ENCODE peak calls at places on chromosomes 6 and 20, in six cellular contexts. E is GM12891; B is naive thymus-derived CD8-positive, alpha-beta T cell; F is NCI-H510A; X is GM04504; I is T-cell. V is an unnamed sample.

GRCh38 chr20:11375368-11375767 is 542.3 kb upstream of the BTBD3 start:
- DNase-seq in E (no peak), B (no peak), F (no peak), X (no peak), I (no peak), V (no peak)

GRCh38 chr20:22846829-22847228 is 188.3 kb upstream of the SSTR4 start:
- DNase-seq in E (no peak), B (no peak), F (no peak), X (no peak), I (no peak), V (no peak)

GRCh38 chr6:141753180-141753579 is 379.5 kb upstream of the GJE1 start:
- DNase-seq in E (no peak), B (no peak), F (no peak), X (no peak), I (no peak), V (no peak)

GRCh38 chr20:49490689-49491088 is 8.2 kb upstream of the KCNB1 start:
- DNase-seq in E (no peak), B (no peak), F (no peak), X (no peak), I (no peak), V (no peak)

GRCh38 chr6:75735491-75736186 is 13.4 kb upstream of the MYO6 start:
- DNase-seq in E (no peak), B (no peak), F (no peak), X (no peak), I (no peak), V (no peak)

GRCh38 chr6:156779206-156780116 is 2.3 kb downstream of the ARID1B start:
- DNase-seq in E (no peak), B (peak), F (no peak), X (no peak), I (peak), V (peak)

GRCh38 chr20:1800777-1801176 is 94.4 kb upstream of the SIRPA start:
- DNase-seq in E (no peak), B (no peak), F (no peak), X (no peak), I (no peak), V (no peak)

GRCh38 chr6:108541843-108542795 is 18.6 kb upstream of the FOXO3 start:
- DNase-seq in E (peak), B (peak), F (peak), X (peak), I (peak), V (peak)

GRCh38 chr20:48131581-48131980 is 346.3 kb upstream of the SULF2 start:
- DNase-seq in E (no peak), B (no peak), F (no peak), X (no peak), I (no peak), V (no peak)

GRCh38 chr6:53113742-53114141 is 34.9 kb downstream of the GCM1 start:
- DNase-seq in E (no peak), B (no peak), F (no peak), X (no peak), I (no peak), V (no peak)

GRCh38 chr6:152952866-152953509 is 29.9 kb downstream of the FBXO5 start:
- DNase-seq in E (no peak), B (no peak), F (no peak), X (no peak), I (no peak), V (peak)

GRCh38 chr20:57378107-57378506 is 13.1 kb upstream of the RBM38 start:
- DNase-seq in E (no peak), B (no peak), F (no peak), X (no peak), I (no peak), V (no peak)

GRCh38 chr6:10518461-10519216 is 2.5 kb upstream of the GCNT2 start:
- DNase-seq in E (no peak), B (no peak), F (no peak), X (no peak), I (no peak), V (peak)

GRCh38 chr6:153538491-153538890 is 407.4 kb upstream of the RGS17 start:
- DNase-seq in E (no peak), B (no peak), F (no peak), X (no peak), I (no peak), V (no peak)

GRCh38 chr6:45387236-45387635 is 9.5 kb upstream of the SUPT3H start:
- DNase-seq in E (no peak), B (no peak), F (no peak), X (no peak), I (no peak), V (no peak)

GRCh38 chr6:56541736-56542366 is 100.8 kb downstream of the DST start:
- DNase-seq in E (no peak), B (no peak), F (no peak), X (no peak), I (no peak), V (peak)

GRCh38 chr6:49556429-49556837 is 6.0 kb downstream of the C6orf141 start:
- DNase-seq in E (no peak), B (no peak), F (peak), X (peak), I (no peak), V (peak)

GRCh38 chr6:16338577-16339262 is 100.3 kb downstream of the GMPR start:
- DNase-seq in E (no peak), B (no peak), F (no peak), X (peak), I (no peak), V (no peak)

GRCh38 chr20:50172347-50173013 is 18.1 kb upstream of the CEBPB start:
- DNase-seq in E (no peak), B (no peak), F (peak), X (no peak), I (no peak), V (peak)

GRCh38 chr20:25286917-25287316 is 39.0 kb downstream of the PYGB start:
- DNase-seq in E (no peak), B (no peak), F (no peak), X (no peak), I (no peak), V (no peak)

GRCh38 chr20:41497186-41497895 is 120.8 kb downstream of the CHD6 start:
- DNase-seq in E (no peak), B (no peak), F (no peak), X (no peak), I (no peak), V (no peak)

GRCh38 chr20:56875052-56875663 is 246.1 kb downstream of the TFAP2C start:
- DNase-seq in E (no peak), B (no peak), F (no peak), X (peak), I (no peak), V (no peak)

GRCh38 chr20:43744966-43745733 is 18.3 kb upstream of the GTSF1L start:
- DNase-seq in E (no peak), B (peak), F (no peak), X (no peak), I (no peak), V (no peak)

GRCh38 chr6:170051229-170052172 is 239.4 kb downstream of the DLL1 start:
- DNase-seq in E (no peak), B (no peak), F (no peak), X (no peak), I (no peak), V (no peak)

GRCh38 chr20:50192364-50193168 is 1.9 kb downstream of the CEBPB start:
- DNase-seq in E (peak), B (peak), F (peak), X (peak), I (peak), V (peak)

GRCh38 chr20:40538126-40538525 is 150.9 kb downstream of the MAFB start:
- DNase-seq in E (no peak), B (no peak), F (no peak), X (no peak), I (no peak), V (no peak)

GRCh38 chr6:135182120-135182992 is 1.2 kb downstream of the MYB start:
- DNase-seq in E (no peak), B (peak), F (peak), X (no peak), I (no peak), V (peak)

GRCh38 chr20:51318058-51318960 is 224.2 kb downstream of the NFATC2 start:
- DNase-seq in E (peak), B (peak), F (no peak), X (no peak), I (peak), V (peak)

GRCh38 chr6:6220718-6221117 is 99.7 kb downstream of the F13A1 start:
- DNase-seq in E (no peak), B (no peak), F (no peak), X (no peak), I (no peak), V (no peak)

GRCh38 chr6:36679043-36679821 is 718 bp downstream of the CDKN1A start:
- DNase-seq in E (no peak), B (no peak), F (no peak), X (no peak), I (no peak), V (peak)

GRCh38 chr6:3561745-3562144 is 104.9 kb upstream of the SLC22A23 start:
- DNase-seq in E (no peak), B (no peak), F (no peak), X (no peak), I (no peak), V (no peak)

GRCh38 chr20:61753196-61753942 is 312.3 kb downstream of the TAF4 start:
- DNase-seq in E (no peak), B (no peak), F (no peak), X (peak), I (no peak), V (no peak)

GRCh38 chr6:111105578-111105977 is 18.3 kb downstream of the SLC16A10 start:
- DNase-seq in E (no peak), B (no peak), F (peak), X (peak), I (no peak), V (peak)

GRCh38 chr20:58926802-58927489 is 54.1 kb upstream of the NELFCD start:
- DNase-seq in E (no peak), B (no peak), F (no peak), X (no peak), I (no peak), V (no peak)

GRCh38 chr6:147170269-147170668 is 33.9 kb upstream of the STXBP5 start:
- DNase-seq in E (no peak), B (no peak), F (no peak), X (peak), I (no peak), V (no peak)

GRCh38 chr6:154548130-154548830 is 37.8 kb upstream of the CNKSR3 start:
- DNase-seq in E (no peak), B (no peak), F (no peak), X (no peak), I (no peak), V (no peak)

GRCh38 chr6:84137051-84137375 is 90.4 kb downstream of the CEP162 start:
- DNase-seq in E (no peak), B (no peak), F (no peak), X (no peak), I (no peak), V (no peak)

GRCh38 chr20:38343107-38343797 is 3.0 kb upstream of the LBP start:
- DNase-seq in E (no peak), B (no peak), F (no peak), X (no peak), I (no peak), V (no peak)

GRCh38 chr6:94196891-94197290 is 777.5 kb upstream of the EPHA7 start:
- DNase-seq in E (no peak), B (no peak), F (no peak), X (no peak), I (no peak), V (no peak)

GRCh38 chr20:61661025-61661424 is 404.7 kb downstream of the TAF4 start:
- DNase-seq in E (no peak), B (no peak), F (no peak), X (no peak), I (no peak), V (no peak)